ENCODE peak calls at places on chromosomes 2 and 18, in five cellular contexts. T is GM12878, W is HCT116, B is K562, L is HepG2. U is an unnamed sample.

GRCh38 chr18:57943723-57944122 is 100.3 kb upstream of the NEDD4L start:
- DNase-seq in T (no peak), L (no peak), W (no peak), B (no peak), U (no peak)

GRCh38 chr18:22559414-22560282 is 141.9 kb upstream of the CTAGE1 start:
- DNase-seq in W (no peak), L (peak; percentile 35), B (peak; percentile 85), T (no peak), U (no peak)

GRCh38 chr2:193695367-193695766 is 1500.6 kb upstream of the TMEFF2 start:
- DNase-seq in L (peak; percentile 30), T (no peak), B (peak; percentile 1), W (peak; percentile 22), U (peak; percentile 8)

GRCh38 chr2:57448816-57449215 is 597.8 kb upstream of the VRK2 start:
- DNase-seq in T (no peak), L (no peak), W (no peak), B (no peak), U (no peak)

GRCh38 chr2:143668236-143668635 is 539.0 kb downstream of the ARHGAP15 start:
- DNase-seq in L (no peak), T (no peak), B (no peak), W (no peak), U (peak; percentile 25)

GRCh38 chr2:231182500-231182899 is 15.9 kb upstream of the ARMC9 start:
- DNase-seq in B (no peak), W (no peak), L (no peak), T (no peak), U (no peak)

GRCh38 chr2:2567776-2568175 is 236.7 kb upstream of the MYT1L start:
- DNase-seq in L (no peak), W (no peak), B (no peak), T (no peak), U (no peak)

GRCh38 chr2:227765788-227766187 is 20.1 kb downstream of the SCYGR8 start:
- DNase-seq in T (no peak), W (no peak), L (no peak), B (no peak), U (no peak)

GRCh38 chr18:34695300-34695699 is 14.8 kb upstream of the DTNA start:
- DNase-seq in L (no peak), W (no peak), T (no peak), B (no peak), U (no peak)

GRCh38 chr2:134087371-134087921 is 166.4 kb upstream of the MGAT5 start:
- DNase-seq in L (peak; percentile 88), W (no peak), B (no peak), T (no peak), U (no peak)

GRCh38 chr2:138013651-138014050 is 49.4 kb downstream of the HNMT start:
- DNase-seq in T (no peak), B (no peak), L (no peak), W (no peak), U (no peak)

GRCh38 chr2:183903026-183903425 is 695.3 kb upstream of the ZNF804A start:
- DNase-seq in W (no peak), L (no peak), T (no peak), B (no peak), U (no peak)

GRCh38 chr2:45275235-45275805 is 266.1 kb upstream of the SIX2 start:
- DNase-seq in B (no peak), L (peak; percentile 82), T (no peak), W (no peak), U (no peak)

GRCh38 chr2:158742536-158742935 is 52.6 kb upstream of the DAPL1 start:
- DNase-seq in L (no peak), B (no peak), W (no peak), T (no peak), U (no peak)

GRCh38 chr2:191391171-191391570 is 146.0 kb downstream of the MYO1B start:
- DNase-seq in L (no peak), T (no peak), B (no peak), W (no peak), U (no peak)

GRCh38 chr2:186874713-186875112 is 25.7 kb upstream of the ZSWIM2 start:
- DNase-seq in L (no peak), T (no peak), W (no peak), B (no peak), U (no peak)
- TF ChIP-seq ZNF274 in L (no peak), T (no peak), W (no peak), B (no peak), U (no peak)

DNA sequence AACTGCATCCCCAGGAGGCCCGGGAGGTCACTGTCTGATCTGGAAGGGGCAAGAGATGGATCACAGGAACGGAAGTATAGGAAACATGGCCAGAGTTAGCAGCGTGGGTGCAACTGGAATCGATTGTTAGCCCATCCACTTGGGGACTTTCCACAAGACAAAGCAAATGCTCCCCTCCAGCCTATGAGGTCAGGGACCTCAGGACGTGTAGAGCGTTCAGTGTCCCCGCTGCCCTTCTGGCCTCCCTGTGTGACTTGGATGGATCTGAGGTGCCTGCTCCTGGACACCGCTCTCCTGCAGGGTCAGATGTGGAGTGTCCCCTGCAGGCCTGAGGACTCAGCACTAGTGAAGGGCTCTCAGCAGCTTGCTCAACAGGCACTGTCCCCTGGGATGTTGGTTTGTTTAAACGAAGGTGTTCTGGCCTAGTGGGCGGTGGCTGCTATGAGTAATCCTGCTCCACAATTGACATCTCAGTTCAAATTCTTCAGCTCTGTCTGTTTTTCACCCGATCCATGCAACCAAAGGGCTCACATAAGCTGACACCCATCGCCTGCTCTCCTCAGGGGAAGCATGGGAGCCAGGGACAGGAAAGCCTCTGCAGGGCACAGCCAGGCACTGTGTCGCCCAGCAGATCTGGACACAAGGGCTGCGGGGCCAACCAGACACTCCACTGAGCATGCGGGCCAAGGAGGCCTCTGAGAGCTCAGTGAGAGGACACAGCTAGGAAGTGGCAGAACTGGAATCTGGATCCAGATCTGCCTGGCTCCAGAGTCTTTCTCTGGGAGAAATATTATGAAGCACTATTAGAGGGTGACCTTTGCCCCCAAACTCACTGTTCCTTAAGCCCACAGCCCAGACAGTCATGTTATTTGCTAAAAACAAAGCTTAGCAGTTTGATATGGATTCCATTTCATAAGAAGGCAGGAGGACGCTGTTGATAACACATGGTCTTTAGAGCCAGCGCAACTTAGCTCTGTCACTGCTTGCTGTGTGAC is 78.5 kb downstream of the RHOB start:
- DNase-seq in L (peak; percentile 96), W (no peak), T (peak; percentile 76), B (peak; percentile 50), U (no peak)
- TF ChIP-seq ZNF274 in L (no peak), W (no peak), T (no peak), B (no peak), U (no peak)

DNA sequence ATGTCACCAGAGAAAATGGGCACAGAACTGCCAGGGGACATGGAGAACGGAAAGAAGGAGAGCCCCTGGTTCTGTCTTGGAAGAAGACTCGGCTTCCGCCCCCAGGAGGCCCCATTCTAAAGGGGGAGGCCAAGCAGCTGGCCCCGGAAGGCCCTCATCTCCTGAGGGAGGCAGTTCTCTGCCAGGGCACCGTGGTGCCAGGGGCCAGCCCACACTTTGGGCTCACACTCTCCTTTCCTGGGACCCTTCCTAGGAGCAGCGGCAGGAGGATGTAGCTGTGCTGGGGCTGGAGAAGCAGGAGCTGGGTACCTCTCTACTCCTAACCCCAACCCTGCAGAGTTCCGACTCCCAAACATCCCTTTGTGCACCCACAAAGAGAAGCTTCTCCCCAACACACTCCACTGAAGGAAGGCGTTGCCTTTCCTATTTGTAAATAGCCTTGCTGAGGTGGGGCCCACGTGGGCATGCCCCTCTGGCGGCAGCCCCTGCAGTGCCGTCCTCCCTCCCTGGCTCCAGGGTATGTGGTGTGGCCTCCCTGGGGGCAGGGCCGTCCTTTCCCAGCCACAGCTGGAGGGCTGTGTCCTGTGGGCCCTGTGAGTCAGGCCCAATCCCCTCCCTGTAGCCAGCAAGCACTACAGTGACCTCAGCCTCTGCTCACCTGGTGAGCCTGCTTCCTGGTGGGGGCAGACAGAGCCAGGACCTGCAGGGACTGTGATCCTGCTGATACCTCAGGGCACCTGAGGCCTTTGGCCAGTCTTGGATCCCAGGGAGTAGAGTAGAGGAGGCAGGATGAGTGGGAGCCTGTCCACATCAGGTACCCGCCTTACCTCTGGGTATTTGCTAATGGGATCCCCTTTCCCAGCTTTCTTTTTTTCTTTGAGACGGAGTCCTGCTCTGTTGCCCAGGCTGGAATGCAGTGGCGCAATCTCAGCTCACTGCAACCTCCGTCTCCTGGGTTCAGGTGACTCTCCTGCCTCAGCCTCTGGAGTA is 26.6 kb downstream of the ZFP36L2 start:
- DNase-seq in B (no peak), W (no peak), L (peak; percentile 83), T (no peak), U (no peak)
- TF ChIP-seq ZNF274 in B (no peak), W (no peak), L (peak; percentile 87), T (no peak), U (no peak)

DNA sequence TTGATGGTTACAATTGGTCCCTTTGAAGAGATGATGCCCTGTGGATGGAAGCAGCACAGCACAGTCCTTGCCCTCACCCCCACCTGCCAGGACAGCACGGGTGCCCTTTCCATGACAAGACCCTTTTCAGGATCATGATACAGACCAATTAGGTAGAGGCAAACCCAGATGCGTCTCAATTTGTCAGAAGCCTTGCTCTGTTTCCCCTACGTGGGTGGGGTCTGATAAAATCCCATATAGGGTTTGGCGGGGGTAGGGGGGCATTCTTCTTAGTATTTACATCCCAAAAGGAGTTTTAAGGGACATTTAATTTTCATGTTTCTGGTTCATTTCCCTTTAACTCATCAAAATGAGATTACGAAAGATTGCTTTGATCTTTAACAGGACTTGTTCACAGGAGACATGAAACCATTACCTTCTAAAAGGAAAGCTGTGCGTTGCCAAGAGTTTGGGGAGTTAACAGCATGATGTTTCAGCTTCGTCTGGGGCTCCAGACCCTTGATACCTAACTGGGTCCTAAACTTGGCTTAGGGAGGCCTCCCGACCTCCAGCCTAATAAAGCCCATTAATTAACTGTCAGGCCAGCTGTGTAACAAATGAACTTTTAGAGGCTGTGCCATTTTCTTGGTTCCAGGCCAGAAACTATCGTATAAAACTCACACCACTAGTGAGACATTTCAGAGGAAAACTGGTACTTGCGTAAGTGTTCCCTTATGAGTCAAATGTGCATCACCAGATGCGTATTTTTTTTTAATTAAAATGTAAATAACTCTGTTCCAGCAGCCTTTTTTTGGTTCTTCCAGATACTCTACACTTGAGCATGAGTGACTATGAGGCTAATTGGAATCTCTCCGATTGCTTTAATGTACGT is 236.7 kb downstream of the BCL2 start:
- DNase-seq in W (no peak), L (no peak), T (no peak), B (no peak), U (no peak)
- TF ChIP-seq ZNF274 in W (no peak), L (no peak), T (no peak), B (no peak), U (no peak)

GRCh38 chr18:27461957-27462356 is 276.8 kb upstream of the CHST9 start:
- DNase-seq in T (no peak), W (no peak), L (no peak), B (peak; percentile 32), U (no peak)
- TF ChIP-seq ZNF274 in T (no peak), W (no peak), L (no peak), B (no peak), U (no peak)

DNA sequence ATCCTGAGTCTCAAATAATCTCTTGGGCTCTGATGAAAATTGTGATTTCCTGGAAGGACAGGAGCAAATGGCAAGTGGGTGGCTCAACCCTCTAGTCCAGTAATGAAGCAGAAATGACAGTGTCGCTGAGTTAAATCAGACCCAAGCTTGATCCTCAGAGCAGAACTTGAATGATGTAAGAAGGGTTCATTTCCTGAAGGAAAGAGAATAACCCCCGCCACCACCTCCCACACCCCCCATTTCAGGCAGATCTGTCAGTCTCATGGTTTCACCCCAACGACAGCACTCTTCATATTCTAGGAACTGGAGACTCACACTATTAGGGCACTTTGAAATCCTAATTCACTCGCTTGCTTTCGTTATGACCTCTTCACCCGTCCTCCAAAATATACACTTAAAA is 49.1 kb upstream of the ASXL2 start:
- DNase-seq in L (no peak), T (no peak), W (no peak), B (no peak), U (no peak)
- TF ChIP-seq ZNF274 in L (no peak), T (no peak), W (no peak), B (no peak), U (no peak)

GRCh38 chr2:187224989-187225388 is 223.1 kb downstream of the CALCRL start:
- DNase-seq in L (no peak), T (no peak), B (no peak), W (no peak), U (peak; percentile 58)
- TF ChIP-seq ZNF274 in L (no peak), T (no peak), B (no peak), W (no peak), U (no peak)

GRCh38 chr2:165239230-165239629 is at the start of gene SCN2A:
- DNase-seq in W (peak; percentile 47), L (peak; percentile 54), T (no peak), B (peak; percentile 43), U (peak; percentile 61)
- TF ChIP-seq ZNF274 in W (no peak), L (no peak), T (no peak), B (no peak), U (no peak)